ENCODE peak calls at places on chromosomes 2 and 18, in eight cellular contexts. X is HCEC 1CT; O is dermis microvascular lymphatic vessel endothelial cell; C is activated CD8-positive, alpha-beta T cell treated with anti-CD3 and anti-CD28 coated beads for 36 hours; M is NCI-H1105; W is endothelial cell; I is HT1080; L is SJSA1. R is an unnamed sample.

GRCh38 chr2:134570676-134571075 is 148.1 kb downstream of the TMEM163 start:
- DNase-seq in C (no peak), O (no peak), W (no peak), L (no peak), M (no peak), X (no peak), I (no peak), R (no peak)

GRCh38 chr18:31586616-31587015 is 5.1 kb upstream of the TTR start:
- DNase-seq in L (no peak), O (no peak), M (no peak), X (no peak), C (no peak), W (no peak), I (no peak), R (no peak)

GRCh38 chr2:151111599-151112278 is 149.9 kb downstream of the RBM43 start:
- DNase-seq in X (peak; percentile 90), O (no peak), L (no peak), W (no peak), C (no peak), I (peak; percentile 85), M (no peak), R (peak; percentile 62)

GRCh38 chr2:120474486-120474885 is 128.6 kb downstream of the INHBB start:
- DNase-seq in O (no peak), X (no peak), I (no peak), L (no peak), W (no peak), M (no peak), C (no peak), R (no peak)

GRCh38 chr2:15449542-15450236 is 111.4 kb downstream of the NBAS start:
- DNase-seq in M (no peak), I (no peak), L (no peak), O (no peak), C (no peak), X (no peak), W (no peak), R (no peak)

GRCh38 chr2:168658706-168659105 is 143.7 kb upstream of the NOSTRIN start:
- DNase-seq in C (no peak), O (no peak), W (no peak), I (no peak), X (no peak), L (no peak), M (peak; percentile 44), R (no peak)

GRCh38 chr18:49249523-49249922 is 210.9 kb downstream of the DYM start:
- DNase-seq in L (no peak), X (peak; percentile 94), I (peak; percentile 93), O (no peak), M (no peak), W (no peak), C (no peak), R (peak; percentile 81)

GRCh38 chr2:69629921-69630608 is 13.5 kb downstream of the AAK1 start:
- DNase-seq in M (no peak), X (no peak), W (no peak), L (no peak), O (no peak), I (no peak), C (no peak), R (no peak)

GRCh38 chr18:45241982-45242565 is 373.2 kb upstream of the SLC14A2 start:
- DNase-seq in W (no peak), O (no peak), C (no peak), X (no peak), L (no peak), M (no peak), I (no peak), R (no peak)

GRCh38 chr2:31241625-31242270 is 7.8 kb downstream of the EHD3 start:
- DNase-seq in C (no peak), X (no peak), M (no peak), W (no peak), I (no peak), O (no peak), L (no peak), R (peak; percentile 16)

GRCh38 chr2:122469147-122469546 is 713.7 kb downstream of the TSN start:
- DNase-seq in L (no peak), C (no peak), I (no peak), O (no peak), W (no peak), X (no peak), M (no peak), R (peak; percentile 64)